ENCODE peak calls at places on chromosomes 11 and 22, in four cellular contexts. One of them, this sample, is unnamed.

GRCh38 chr11:782264-783174 is 5.2 kb upstream of the GATD1 start:
- DNase-seq in choroid plexus epithelial cell: no peak
- DNase-seq in neural progenitor cell: no peak
- DNase-seq in prostate gland: no peak
- DNase-seq in this sample: no peak

GRCh38 chr11:124769804-124770774 is 8.0 kb upstream of the ESAM start:
- DNase-seq in choroid plexus epithelial cell: peak
- DNase-seq in neural progenitor cell: no peak
- DNase-seq in prostate gland: no peak
- DNase-seq in this sample: no peak

GRCh38 chr11:128069665-128070064 is 517.7 kb downstream of the ETS1 start:
- DNase-seq in choroid plexus epithelial cell: no peak
- DNase-seq in neural progenitor cell: no peak
- DNase-seq in prostate gland: no peak
- DNase-seq in this sample: no peak

GRCh38 chr11:18371279-18371678 is 23.1 kb upstream of the LDHA start:
- DNase-seq in choroid plexus epithelial cell: peak
- DNase-seq in neural progenitor cell: no peak
- DNase-seq in prostate gland: no peak
- DNase-seq in this sample: no peak

GRCh38 chr11:28420099-28420498 is 311.9 kb downstream of the METTL15 start:
- DNase-seq in choroid plexus epithelial cell: no peak
- DNase-seq in neural progenitor cell: no peak
- DNase-seq in prostate gland: no peak
- DNase-seq in this sample: no peak

GRCh38 chr11:32122200-32122599 is 31.3 kb downstream of the RCN1 start:
- DNase-seq in choroid plexus epithelial cell: no peak
- DNase-seq in neural progenitor cell: no peak
- DNase-seq in prostate gland: no peak
- DNase-seq in this sample: no peak

GRCh38 chr11:21572210-21572609 is 620.7 kb upstream of the ANO5 start:
- DNase-seq in choroid plexus epithelial cell: no peak
- DNase-seq in neural progenitor cell: no peak
- DNase-seq in prostate gland: no peak
- DNase-seq in this sample: no peak

GRCh38 chr11:200224-201003 is 6.8 kb downstream of the BET1L start:
- DNase-seq in choroid plexus epithelial cell: no peak
- DNase-seq in neural progenitor cell: no peak
- DNase-seq in prostate gland: no peak
- DNase-seq in this sample: no peak

GRCh38 chr11:69078508-69078907 is 29.8 kb downstream of the TPCN2 start:
- DNase-seq in choroid plexus epithelial cell: no peak
- DNase-seq in neural progenitor cell: no peak
- DNase-seq in prostate gland: no peak
- DNase-seq in this sample: no peak

GRCh38 chr11:44687310-44687842 is 39.4 kb upstream of the TSPAN18 start:
- DNase-seq in choroid plexus epithelial cell: no peak
- DNase-seq in neural progenitor cell: no peak
- DNase-seq in prostate gland: no peak
- DNase-seq in this sample: no peak

GRCh38 chr11:96075532-96075959 is 151.6 kb upstream of the MTMR2 start:
- DNase-seq in choroid plexus epithelial cell: no peak
- DNase-seq in neural progenitor cell: no peak
- DNase-seq in prostate gland: no peak
- DNase-seq in this sample: peak

GRCh38 chr22:17164392-17165024 is 5.4 kb upstream of the HDHD5 start:
- DNase-seq in choroid plexus epithelial cell: peak
- DNase-seq in neural progenitor cell: no peak
- DNase-seq in prostate gland: no peak
- DNase-seq in this sample: no peak

GRCh38 chr11:70671083-70671482 is 272.8 kb downstream of the CTTN start:
- DNase-seq in choroid plexus epithelial cell: no peak
- DNase-seq in neural progenitor cell: no peak
- DNase-seq in prostate gland: no peak
- DNase-seq in this sample: no peak

GRCh38 chr11:64312947-64313346 is 4.4 kb downstream of the TRMT112 start:
- DNase-seq in choroid plexus epithelial cell: no peak
- DNase-seq in neural progenitor cell: no peak
- DNase-seq in prostate gland: no peak
- DNase-seq in this sample: no peak

GRCh38 chr22:19374410-19374809 is 57.1 kb downstream of the HIRA start:
- DNase-seq in choroid plexus epithelial cell: no peak
- DNase-seq in neural progenitor cell: no peak
- DNase-seq in prostate gland: no peak
- DNase-seq in this sample: no peak

GRCh38 chr11:124717421-124717785 is 22.3 kb upstream of the NRGN start:
- DNase-seq in choroid plexus epithelial cell: peak
- DNase-seq in neural progenitor cell: no peak
- DNase-seq in prostate gland: no peak
- DNase-seq in this sample: no peak

GRCh38 chr11:125874556-125875124 is 12.8 kb upstream of the HYLS1 start:
- DNase-seq in choroid plexus epithelial cell: peak
- DNase-seq in neural progenitor cell: peak
- DNase-seq in prostate gland: peak
- DNase-seq in this sample: peak

GRCh38 chr22:44497904-44498242 is at the start of gene RTL6:
- DNase-seq in choroid plexus epithelial cell: no peak
- DNase-seq in neural progenitor cell: no peak
- DNase-seq in prostate gland: no peak
- DNase-seq in this sample: no peak

GRCh38 chr11:59224419-59224928 is 11.7 kb upstream of the MPEG1 start:
- DNase-seq in choroid plexus epithelial cell: peak
- DNase-seq in neural progenitor cell: no peak
- DNase-seq in prostate gland: no peak
- DNase-seq in this sample: no peak

GRCh38 chr22:47245786-47246185 is 483.3 kb downstream of the TBC1D22A start:
- DNase-seq in choroid plexus epithelial cell: no peak
- DNase-seq in neural progenitor cell: no peak
- DNase-seq in prostate gland: no peak
- DNase-seq in this sample: no peak

GRCh38 chr22:17773606-17774205 is 563 bp downstream of the BID start:
- DNase-seq in choroid plexus epithelial cell: peak
- DNase-seq in neural progenitor cell: peak
- DNase-seq in prostate gland: no peak
- DNase-seq in this sample: no peak

GRCh38 chr22:39467390-39467901 is 10.6 kb downstream of the MGAT3 start:
- DNase-seq in choroid plexus epithelial cell: no peak
- DNase-seq in neural progenitor cell: no peak
- DNase-seq in prostate gland: no peak
- DNase-seq in this sample: no peak

GRCh38 chr11:1939006-1939626 is 8.0 kb upstream of the MRPL23 start:
- DNase-seq in choroid plexus epithelial cell: no peak
- DNase-seq in neural progenitor cell: no peak
- DNase-seq in prostate gland: no peak
- DNase-seq in this sample: no peak

GRCh38 chr11:69489746-69490365 is 8.4 kb downstream of the LINC01488 start:
- DNase-seq in choroid plexus epithelial cell: no peak
- DNase-seq in neural progenitor cell: no peak
- DNase-seq in prostate gland: no peak
- DNase-seq in this sample: no peak

GRCh38 chr22:30879398-30879797 is 89.2 kb downstream of the MORC2 start:
- DNase-seq in choroid plexus epithelial cell: no peak
- DNase-seq in neural progenitor cell: no peak
- DNase-seq in prostate gland: no peak
- DNase-seq in this sample: no peak

GRCh38 chr22:46589141-46589748 is 30.9 kb upstream of the GRAMD4 start:
- DNase-seq in choroid plexus epithelial cell: no peak
- DNase-seq in neural progenitor cell: peak
- DNase-seq in prostate gland: no peak
- DNase-seq in this sample: no peak

GRCh38 chr11:64258946-64259532 is 7.7 kb downstream of the PLCB3 start:
- DNase-seq in choroid plexus epithelial cell: no peak
- DNase-seq in neural progenitor cell: no peak
- DNase-seq in prostate gland: no peak
- DNase-seq in this sample: no peak

GRCh38 chr22:17738386-17739128 is 35.7 kb downstream of the BID start:
- DNase-seq in choroid plexus epithelial cell: no peak
- DNase-seq in neural progenitor cell: no peak
- DNase-seq in prostate gland: no peak
- DNase-seq in this sample: no peak

GRCh38 chr22:49025791-49026475 is 801.7 kb downstream of the BRD1 start:
- DNase-seq in choroid plexus epithelial cell: no peak
- DNase-seq in neural progenitor cell: no peak
- DNase-seq in prostate gland: no peak
- DNase-seq in this sample: no peak

GRCh38 chr22:36377022-36377631 is 10.6 kb downstream of the MYH9 start:
- DNase-seq in choroid plexus epithelial cell: no peak
- DNase-seq in neural progenitor cell: no peak
- DNase-seq in prostate gland: no peak
- DNase-seq in this sample: no peak

GRCh38 chr11:92225563-92226308 is 1.1 kb downstream of the FAT3 start:
- DNase-seq in choroid plexus epithelial cell: no peak
- DNase-seq in neural progenitor cell: peak
- DNase-seq in prostate gland: peak
- DNase-seq in this sample: no peak

GRCh38 chr11:8813658-8814057 is 97.3 kb upstream of the AKIP1 start:
- DNase-seq in choroid plexus epithelial cell: peak
- DNase-seq in neural progenitor cell: peak
- DNase-seq in prostate gland: peak
- DNase-seq in this sample: no peak

GRCh38 chr22:46735747-46736608 is 2.1 kb downstream of the CERK start:
- DNase-seq in choroid plexus epithelial cell: no peak
- DNase-seq in neural progenitor cell: peak
- DNase-seq in prostate gland: no peak
- DNase-seq in this sample: no peak

GRCh38 chr11:34356918-34357645 is 728 bp downstream of the ABTB2 start:
- DNase-seq in choroid plexus epithelial cell: peak
- DNase-seq in neural progenitor cell: peak
- DNase-seq in prostate gland: peak
- DNase-seq in this sample: no peak

GRCh38 chr11:63879598-63879997 is 37.4 kb downstream of the RCOR2 start:
- DNase-seq in choroid plexus epithelial cell: no peak
- DNase-seq in neural progenitor cell: no peak
- DNase-seq in prostate gland: no peak
- DNase-seq in this sample: no peak

GRCh38 chr11:102470257-102470656 is 17.7 kb upstream of the TMEM123 start:
- DNase-seq in choroid plexus epithelial cell: no peak
- DNase-seq in neural progenitor cell: no peak
- DNase-seq in prostate gland: no peak
- DNase-seq in this sample: no peak

GRCh38 chr11:63708764-63709163 is 27.5 kb downstream of the RTN3 start:
- DNase-seq in choroid plexus epithelial cell: no peak
- DNase-seq in neural progenitor cell: no peak
- DNase-seq in prostate gland: no peak
- DNase-seq in this sample: no peak

GRCh38 chr11:123173040-123173855 is 21.8 kb downstream of the CLMP start:
- DNase-seq in choroid plexus epithelial cell: peak
- DNase-seq in neural progenitor cell: no peak
- DNase-seq in prostate gland: no peak
- DNase-seq in this sample: no peak

GRCh38 chr11:71545405-71545966 is 2.7 kb upstream of the KRTAP5-9 start:
- DNase-seq in choroid plexus epithelial cell: no peak
- DNase-seq in neural progenitor cell: no peak
- DNase-seq in prostate gland: no peak
- DNase-seq in this sample: no peak

GRCh38 chr11:61718613-61719302 is 33.7 kb upstream of the MYRF start:
- DNase-seq in choroid plexus epithelial cell: peak
- DNase-seq in neural progenitor cell: peak
- DNase-seq in prostate gland: no peak
- DNase-seq in this sample: no peak

GRCh38 chr22:50074056-50074455 is 11.2 kb downstream of the MLC1 start:
- DNase-seq in choroid plexus epithelial cell: no peak
- DNase-seq in neural progenitor cell: no peak
- DNase-seq in prostate gland: no peak
- DNase-seq in this sample: no peak
- TF ChIP-seq CTCF in choroid plexus epithelial cell: no peak
- TF ChIP-seq CTCF in neural progenitor cell: no peak
- TF ChIP-seq CTCF in prostate gland: no peak
- TF ChIP-seq CTCF in this sample: no peak

GRCh38 chr11:11946180-11946579 is 62.2 kb downstream of the DKK3 start:
- DNase-seq in choroid plexus epithelial cell: peak
- DNase-seq in neural progenitor cell: no peak
- DNase-seq in prostate gland: no peak
- DNase-seq in this sample: no peak
- H3K4me3 ChIP-seq in choroid plexus epithelial cell: no peak
- H3K4me3 ChIP-seq in neural progenitor cell: no peak
- H3K4me3 ChIP-seq in prostate gland: no peak
- H3K4me3 ChIP-seq in this sample: no peak

GRCh38 chr22:22464541-22465054 is 43.9 kb downstream of the ZNF280B start:
- DNase-seq in choroid plexus epithelial cell: no peak
- DNase-seq in neural progenitor cell: no peak
- DNase-seq in prostate gland: no peak
- DNase-seq in this sample: no peak

GRCh38 chr22:22461583-22461982 is 47.0 kb downstream of the ZNF280B start:
- DNase-seq in choroid plexus epithelial cell: no peak
- DNase-seq in neural progenitor cell: no peak
- DNase-seq in prostate gland: no peak
- DNase-seq in this sample: no peak

GRCh38 chr22:22461111-22461510 is 47.4 kb downstream of the ZNF280B start:
- DNase-seq in choroid plexus epithelial cell: no peak
- DNase-seq in neural progenitor cell: no peak
- DNase-seq in prostate gland: no peak
- DNase-seq in this sample: no peak

GRCh38 chr22:22463855-22464540 is 44.5 kb downstream of the ZNF280B start:
- DNase-seq in choroid plexus epithelial cell: peak
- DNase-seq in neural progenitor cell: peak
- DNase-seq in prostate gland: peak
- DNase-seq in this sample: peak

DNA sequence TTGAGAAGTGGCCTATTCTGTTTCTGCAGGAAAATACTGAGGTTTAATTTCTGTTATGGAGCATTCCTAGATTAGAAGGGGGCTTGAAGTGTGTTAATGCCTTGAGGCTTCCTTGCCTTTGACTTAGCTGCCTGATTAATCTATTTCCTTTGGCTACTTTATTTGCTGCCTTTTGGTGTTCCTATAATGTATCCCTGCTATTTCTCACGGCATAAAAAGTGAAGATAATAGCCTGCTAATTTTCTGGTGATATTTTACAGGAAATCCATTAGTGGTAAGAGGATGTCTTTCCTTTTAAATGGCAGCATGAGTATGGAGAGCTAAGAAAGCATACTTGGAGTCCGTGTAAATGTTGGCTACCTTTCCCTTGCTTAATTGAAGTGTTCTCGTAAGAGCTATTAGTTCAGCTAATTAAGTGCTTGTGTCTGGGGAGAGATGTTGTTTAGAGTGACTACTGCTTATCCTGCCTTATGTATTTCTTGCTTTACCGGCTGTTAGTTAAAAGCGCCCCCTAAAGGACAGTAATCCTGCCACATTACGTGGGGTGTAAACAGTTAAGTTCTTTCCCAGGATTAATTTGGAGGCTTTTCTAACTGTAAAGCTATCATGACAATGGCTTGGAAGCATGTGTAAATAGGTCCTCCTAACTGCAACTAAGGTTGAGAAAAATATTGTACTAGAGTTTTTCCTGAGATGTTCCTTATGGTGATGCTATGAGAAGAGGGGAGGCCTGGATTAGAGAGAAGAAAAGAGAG is 45.6 kb downstream of the ZNF280B start:
- DNase-seq in choroid plexus epithelial cell: peak
- DNase-seq in neural progenitor cell: peak
- DNase-seq in prostate gland: no peak
- DNase-seq in this sample: no peak
- TF ChIP-seq CTCF in choroid plexus epithelial cell: peak
- TF ChIP-seq CTCF in neural progenitor cell: peak
- TF ChIP-seq CTCF in prostate gland: no peak
- TF ChIP-seq CTCF in this sample: peak

GRCh38 chr22:37618072-37618656 is 9.5 kb downstream of the GGA1 start:
- DNase-seq in choroid plexus epithelial cell: no peak
- DNase-seq in neural progenitor cell: no peak
- DNase-seq in prostate gland: no peak
- DNase-seq in this sample: no peak
- H3K4me3 ChIP-seq in choroid plexus epithelial cell: no peak
- H3K4me3 ChIP-seq in neural progenitor cell: no peak
- H3K4me3 ChIP-seq in prostate gland: no peak
- H3K4me3 ChIP-seq in this sample: no peak